ENCODE peak calls at places on chromosomes 11 and 22, in four cellular contexts. E, W, S and H are unnamed samples.

GRCh38 chr11:89437317-89437716 is 53.9 kb downstream of the NOX4 start:
- DNase-seq in E (no peak), W (no peak), S (no peak), H (no peak)

GRCh38 chr11:122628691-122629555 is 26.6 kb upstream of the UBASH3B start:
- DNase-seq in E (peak; percentile 82), W (peak; percentile 78), S (peak; percentile 82), H (peak; percentile 75)

GRCh38 chr11:1090600-1091331 is 16.1 kb downstream of the MUC2 start:
- DNase-seq in E (no peak), W (no peak), S (no peak), H (no peak)

GRCh38 chr11:102168483-102168882 is 58.2 kb downstream of the YAP1 start:
- DNase-seq in E (no peak), W (no peak), S (peak; percentile 35), H (no peak)

GRCh38 chr11:119567667-119568582 is 145.0 kb upstream of the THY1 start:
- DNase-seq in E (peak; percentile 24), W (no peak), S (peak; percentile 82), H (peak; percentile 70)

GRCh38 chr11:36774603-36775002 is 176.6 kb upstream of the RAG2 start:
- DNase-seq in E (no peak), W (no peak), S (peak; percentile 64), H (no peak)

GRCh38 chr11:73100578-73100977 is 41.5 kb downstream of the FCHSD2 start:
- DNase-seq in E (no peak), W (no peak), S (no peak), H (no peak)

GRCh38 chr22:25970996-25971811 is 198.1 kb upstream of the SEZ6L start:
- DNase-seq in E (no peak), W (no peak), S (no peak), H (no peak)

GRCh38 chr11:89487016-89487415 is 4.2 kb downstream of the NOX4 start:
- DNase-seq in E (no peak), W (no peak), S (peak; percentile 66), H (peak; percentile 37)